ENCODE peak calls at places on chromosomes 6 and 20, in ten cellular contexts. Y is PC-9; A is BJ; B is left lung; N is H1; X is hepatocyte; Z is HFFc6; T is CD4-positive, alpha-beta T cell; O is MCF 10A; K is dorsolateral prefrontal cortex. U is an unnamed sample.

GRCh38 chr20:56554869-56555268 is 21.8 kb downstream of the FAM209B start:
- DNase-seq in N (no peak), K (no peak), Z (peak; percentile 98), T (no peak), A (peak; percentile 88), Y (peak; percentile 77), B (peak; percentile 56), O (peak; percentile 99), X (peak; percentile 75), U (no peak)

GRCh38 chr6:157533397-157533814 is 152.4 kb downstream of the ZDHHC14 start:
- DNase-seq in T (no peak), B (no peak), N (no peak), O (no peak), K (no peak), A (no peak), Z (no peak), X (no peak), Y (no peak), U (no peak)

GRCh38 chr20:825710-826421 is 7.6 kb upstream of the FAM110A start:
- DNase-seq in X (no peak), T (no peak), N (no peak), A (no peak), O (no peak), Z (no peak), B (no peak), K (no peak), Y (no peak), U (no peak)

GRCh38 chr20:45781391-45781931 is 10.2 kb downstream of the WFDC3 start:
- DNase-seq in N (no peak), A (peak; percentile 67), X (peak; percentile 53), Y (no peak), O (peak; percentile 48), Z (peak; percentile 90), K (no peak), T (no peak), B (no peak), U (no peak)

GRCh38 chr6:43719511-43719910 is 31.9 kb upstream of the MRPS18A start:
- DNase-seq in N (no peak), T (no peak), O (no peak), Y (no peak), A (no peak), Z (no peak), B (no peak), K (no peak), X (no peak), U (no peak)

GRCh38 chr6:156889469-156889868 is 112.3 kb downstream of the ARID1B start:
- DNase-seq in N (no peak), O (no peak), A (no peak), X (no peak), B (no peak), T (no peak), Y (no peak), Z (no peak), K (no peak), U (no peak)

GRCh38 chr6:43884660-43885022 is 114.6 kb downstream of the VEGFA start:
- DNase-seq in K (no peak), Z (no peak), X (no peak), B (peak; percentile 50), T (no peak), A (no peak), Y (no peak), N (no peak), O (no peak), U (no peak)

GRCh38 chr20:48709744-48710143 is 118.1 kb downstream of the PREX1 start:
- DNase-seq in N (no peak), B (no peak), K (no peak), T (no peak), Y (no peak), X (no peak), A (no peak), O (no peak), Z (no peak), U (no peak)

GRCh38 chr6:97925504-97925903 is 642.5 kb upstream of the MMS22L start:
- DNase-seq in N (no peak), T (no peak), Z (no peak), B (no peak), A (no peak), K (no peak), Y (no peak), O (peak; percentile 3), X (no peak), U (no peak)
- TF ChIP-seq CTCF in N (peak; percentile 35), T (no peak), Z (no peak), B (no peak), A (no peak), K (no peak), Y (peak; percentile 38), O (no peak), X (no peak), U (peak; percentile 25)

GRCh38 chr20:37781626-37782025 is 87.8 kb downstream of the CTNNBL1 start:
- DNase-seq in K (no peak), A (no peak), T (no peak), Y (no peak), X (no peak), Z (no peak), O (peak; percentile 5), B (no peak), N (no peak), U (no peak)
- TF ChIP-seq CTCF in K (no peak), A (no peak), T (no peak), Y (no peak), X (no peak), Z (no peak), O (no peak), B (no peak), N (no peak), U (no peak)

DNA sequence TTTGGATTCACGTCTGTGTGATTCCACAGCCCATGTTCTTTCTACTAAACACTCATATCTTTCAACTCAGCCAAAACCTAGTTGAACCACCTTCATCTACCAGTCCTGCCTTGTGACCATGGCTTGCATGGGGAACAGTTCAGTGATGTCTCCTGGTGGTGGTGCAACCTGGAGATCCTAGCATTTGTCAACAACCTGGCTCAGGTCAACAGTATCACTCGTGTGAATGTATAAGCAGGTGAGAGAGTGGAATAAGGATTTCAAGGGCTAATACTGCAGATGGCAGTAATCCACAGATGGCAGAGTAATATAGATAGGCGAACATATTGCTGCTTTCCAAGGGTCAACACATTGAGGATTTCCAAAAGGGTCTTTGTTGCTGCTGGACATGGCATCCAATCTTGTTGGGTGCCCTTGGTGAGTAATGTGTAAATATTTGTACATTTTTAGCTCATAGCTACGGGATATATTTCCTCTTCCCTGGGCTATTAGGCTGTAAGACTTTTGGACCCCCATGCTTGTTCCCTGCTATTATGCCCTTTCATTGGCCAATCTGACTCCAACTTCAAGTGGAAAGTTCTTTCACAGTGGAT is 13.4 kb downstream of the PBOV1 start:
- DNase-seq in N (no peak), T (no peak), O (no peak), K (no peak), A (no peak), Y (no peak), X (no peak), Z (no peak), B (no peak), U (no peak)
- TF ChIP-seq CTCF in N (no peak), T (no peak), O (no peak), K (no peak), A (no peak), Y (no peak), X (no peak), Z (no peak), B (no peak), U (no peak)

GRCh38 chr6:35948725-35949124 is 27.8 kb upstream of the SRPK1 start:
- DNase-seq in B (no peak), A (no peak), O (peak; percentile 34), Y (no peak), T (no peak), X (no peak), Z (peak; percentile 17), N (no peak), K (no peak), U (no peak)
- TF ChIP-seq CTCF in B (no peak), A (peak; percentile 33), O (no peak), Y (peak; percentile 20), T (no peak), X (peak; percentile 21), Z (peak; percentile 51), N (peak; percentile 43), K (no peak), U (peak; percentile 19)

GRCh38 chr20:20435453-20435852 is 67.5 kb downstream of the INSM1 start:
- DNase-seq in A (no peak), B (no peak), Y (no peak), Z (no peak), N (no peak), O (no peak), X (no peak), K (peak; percentile 69), T (no peak), U (no peak)
- TF ChIP-seq CTCF in A (no peak), B (no peak), Y (no peak), Z (no peak), N (peak; percentile 18), O (no peak), X (no peak), K (peak; percentile 54), T (no peak), U (peak; percentile 32)

DNA sequence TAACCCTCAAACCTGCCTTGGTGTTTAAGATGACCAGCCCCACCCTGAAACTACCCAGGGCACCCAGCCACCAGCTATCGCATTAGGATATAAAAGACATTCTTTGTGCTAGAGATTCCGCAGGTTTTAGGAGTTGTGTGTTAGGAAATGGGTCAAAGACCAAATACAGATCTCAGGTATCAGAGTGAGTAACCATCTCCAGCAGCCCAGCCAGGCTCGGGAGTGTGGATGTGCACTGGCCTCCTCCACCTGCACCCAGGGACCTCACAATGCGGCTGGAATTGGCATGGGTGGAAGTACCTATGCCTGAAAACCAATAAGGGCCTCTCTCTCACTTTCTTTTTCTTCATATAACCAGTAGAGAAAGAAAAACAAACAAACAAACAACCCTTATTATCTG is 51.1 kb upstream of the CST7 start:
- DNase-seq in O (no peak), N (no peak), A (no peak), T (no peak), X (no peak), Z (no peak), K (no peak), Y (no peak), B (no peak), U (no peak)
- TF ChIP-seq CTCF in O (no peak), N (no peak), A (no peak), T (no peak), X (no peak), Z (no peak), K (no peak), Y (no peak), B (no peak), U (no peak)

GRCh38 chr20:61759286-61760065 is 306.2 kb downstream of the TAF4 start:
- DNase-seq in B (peak; percentile 19), T (no peak), Y (no peak), N (no peak), K (no peak), O (no peak), X (no peak), A (no peak), Z (no peak), U (no peak)
- TF ChIP-seq CTCF in B (no peak), T (no peak), Y (no peak), N (no peak), K (no peak), O (no peak), X (no peak), A (no peak), Z (no peak), U (no peak)

DNA sequence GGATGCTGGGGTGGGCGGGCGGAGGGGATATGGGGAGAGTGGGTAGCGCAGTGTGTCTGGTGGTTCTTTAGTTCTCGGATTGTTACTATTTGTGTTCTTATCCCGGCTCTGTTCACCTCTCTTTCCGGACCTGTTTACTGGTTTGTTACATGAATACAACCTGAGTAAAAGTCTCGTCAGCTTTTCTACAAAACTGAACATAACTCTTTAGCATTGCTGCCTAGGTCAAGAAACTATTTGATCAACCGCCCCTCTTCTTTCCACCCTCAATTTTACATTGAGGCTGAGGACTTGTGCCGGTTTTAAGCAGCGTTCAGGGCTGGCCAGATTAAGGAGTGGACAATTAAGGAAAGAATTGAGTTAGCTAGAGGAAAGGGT is 625 bp downstream of the ABT1 start:
- DNase-seq in O (no peak), K (no peak), A (no peak), T (no peak), N (no peak), X (no peak), Z (no peak), Y (no peak), B (no peak), U (no peak)
- TF ChIP-seq CTCF in O (no peak), K (no peak), A (no peak), T (no peak), N (no peak), X (no peak), Z (no peak), Y (no peak), B (no peak), U (no peak)

U was measured in D721Med.